ENCODE peak calls at places on chromosomes 4 and X, in nine cellular contexts. X is thyroid gland, U is cardiac muscle cell, W is heart right ventricle, J is Panc1, B is tibial nerve, E is astrocyte, Q is pancreas, Z is neural progenitor cell. M is an unnamed sample. For H3K27me3, the result is how much of the 10 kb centered on the place peaks cover.

GRCh38 chr4:25755911-25756310 is 100.3 kb downstream of the SLC34A2 start:
- DNase-seq in Q (no peak), U (no peak), J (no peak), B (no peak), Z (no peak), W (no peak), X (no peak), E (no peak), M (no peak)

GRCh38 chr4:168631241-168632151 is 134.6 kb downstream of the PALLD start:
- DNase-seq in Q (peak), W (peak), B (no peak), U (peak), Z (peak), J (no peak), E (peak), X (peak), M (no peak)

GRCh38 chr4:185920171-185920570 is 108.2 kb upstream of the SORBS2 start:
- DNase-seq in B (no peak), U (no peak), E (peak), X (no peak), Q (no peak), W (no peak), J (no peak), Z (no peak), M (no peak)

GRCh38 chrX:130086414-130087207 is 23.7 kb downstream of the ELF4 start:
- DNase-seq in J (no peak), W (no peak), U (no peak), B (no peak), Q (no peak), Z (no peak), E (no peak), X (peak), M (peak)

GRCh38 chr4:38241541-38241940 is 281.3 kb downstream of the PTTG2 start:
- DNase-seq in Z (no peak), X (no peak), Q (no peak), B (no peak), J (no peak), W (no peak), E (peak), U (no peak), M (no peak)

GRCh38 chr4:107906458-107907100 is 24.8 kb upstream of the CYP2U1 start:
- DNase-seq in X (no peak), Q (no peak), Z (no peak), U (no peak), E (no peak), W (no peak), B (no peak), J (no peak), M (no peak)

GRCh38 chr4:159937595-159937994 is 834.7 kb downstream of the RAPGEF2 start:
- DNase-seq in W (no peak), B (no peak), U (no peak), Q (no peak), Z (no peak), E (no peak), J (no peak), X (no peak), M (no peak)

GRCh38 chrX:129540725-129541184 is 696 bp downstream of the OCRL start:
- DNase-seq in Q (peak), J (no peak), W (no peak), Z (no peak), B (no peak), X (peak), U (no peak), E (no peak), M (no peak)

GRCh38 chr4:128424524-128425195 is 137.0 kb upstream of the PGRMC2 start:
- DNase-seq in B (peak), Q (no peak), U (peak), Z (no peak), W (no peak), X (no peak), J (no peak), E (peak), M (no peak)

GRCh38 chr4:151407466-151408379 is 1.3 kb upstream of the FHIP1A start:
- DNase-seq in X (peak), E (peak), Q (peak), Z (peak), U (no peak), W (no peak), B (no peak), J (no peak), M (no peak)

GRCh38 chr4:111512081-111512774 is 633.0 kb upstream of the FAM241A start:
- DNase-seq in J (no peak), U (peak), Q (no peak), X (no peak), W (no peak), E (peak), Z (no peak), B (no peak), M (no peak)

GRCh38 chr4:172232966-172233365 is 419.8 kb downstream of the GALNTL6 start:
- DNase-seq in Z (peak), W (no peak), E (no peak), U (no peak), Q (no peak), J (no peak), X (no peak), B (no peak), M (no peak)
- TF ChIP-seq CTCF in Z (peak), W (no peak), E (no peak), U (no peak), Q (no peak), J (no peak), X (no peak), B (no peak), M (no peak)

GRCh38 chr4:6345096-6345830 is 75.6 kb downstream of the WFS1 start:
- DNase-seq in J (no peak), X (no peak), Z (no peak), U (no peak), Q (peak), W (no peak), B (no peak), E (no peak), M (no peak)
- H3K27ac ChIP-seq in J (peak), X (no peak), Z (no peak), U (no peak), Q (no peak), W (no peak), B (no peak), E (no peak), M (no peak)

GRCh38 chr4:10875144-10875799 is 190.7 kb upstream of the CLNK start:
- DNase-seq in Q (no peak), W (no peak), J (no peak), E (no peak), X (no peak), B (no peak), U (no peak), Z (no peak), M (no peak)

GRCh38 chr4:10878861-10879260 is 194.3 kb upstream of the CLNK start:
- DNase-seq in E (no peak), U (no peak), Z (no peak), X (no peak), Q (no peak), J (no peak), W (no peak), B (no peak), M (no peak)

GRCh38 chr4:10873809-10874208 is 189.2 kb upstream of the CLNK start:
- DNase-seq in B (no peak), E (no peak), Q (no peak), J (no peak), X (no peak), W (no peak), U (no peak), Z (no peak), M (no peak)

GRCh38 chr4:10879411-10880110 is 195.0 kb upstream of the CLNK start:
- DNase-seq in B (no peak), U (no peak), Z (no peak), Q (no peak), W (no peak), X (no peak), J (no peak), E (peak), M (no peak)
- H3K27me3 ChIP-seq in B (under half), U (under half), Z (under half), Q (under half), W (under half), X (under half), J (under half), E (under half), M (under half)

DNA sequence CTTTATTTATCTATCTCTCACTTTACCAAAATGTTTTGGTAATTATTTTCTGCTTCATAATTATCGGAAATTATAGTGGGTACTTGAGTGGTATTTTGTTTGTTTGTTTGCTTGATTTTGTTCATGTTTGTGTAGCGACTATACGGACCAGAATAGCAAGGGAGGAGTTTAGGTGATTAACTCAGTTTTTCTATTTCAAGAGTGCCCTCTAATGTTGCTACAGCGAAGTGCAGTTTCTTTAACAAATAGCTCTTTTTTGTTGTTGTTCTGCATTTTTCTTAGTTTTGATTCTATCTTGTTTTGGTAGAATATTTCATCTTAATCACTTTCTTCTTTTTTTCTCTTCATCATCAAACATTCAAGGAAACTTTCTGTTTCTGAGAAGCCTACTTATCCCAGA is 40.8 kb upstream of the QRFPR start:
- DNase-seq in W (no peak), U (peak), E (no peak), Q (no peak), J (no peak), X (no peak), B (no peak), Z (peak), M (no peak)
- TF ChIP-seq CTCF in W (peak), U (peak), E (peak), Q (no peak), J (peak), X (no peak), B (no peak), Z (peak), M (no peak)